ENCODE peak calls at places on chromosomes 7 and 10, in ten cellular contexts. One of them, this sample, is unnamed.

GRCh38 chr7:50684702-50685074 is 98.0 kb downstream of the GRB10 start:
- DNase-seq in fibroblast of the conjunctiva: no peak
- DNase-seq in mesenteric fat pad: no peak
- DNase-seq in skeletal muscle cell: no peak
- DNase-seq in T-cell: no peak
- DNase-seq in aorta: no peak
- DNase-seq in stimulated activated CD8-positive, alpha-beta memory T cell treated with anti-CD3 and anti-CD28 coated beads, Interleukin-12 subunit alpha, Interleukin-12 subunit beta, amount 100 ng/mL, for 4 hours: no peak
- DNase-seq in left ventricle myocardium inferior: no peak
- DNase-seq in stomach: no peak
- DNase-seq in effector CD4-positive, alpha-beta T cell: no peak
- DNase-seq in this sample: no peak

GRCh38 chr7:105760549-105761447 is 115.6 kb downstream of the ATXN7L1 start:
- DNase-seq in fibroblast of the conjunctiva: no peak
- DNase-seq in mesenteric fat pad: peak
- DNase-seq in skeletal muscle cell: no peak
- DNase-seq in T-cell: peak
- DNase-seq in aorta: no peak
- DNase-seq in stimulated activated CD8-positive, alpha-beta memory T cell treated with anti-CD3 and anti-CD28 coated beads, Interleukin-12 subunit alpha, Interleukin-12 subunit beta, amount 100 ng/mL, for 4 hours: no peak
- DNase-seq in left ventricle myocardium inferior: no peak
- DNase-seq in stomach: no peak
- DNase-seq in effector CD4-positive, alpha-beta T cell: peak
- DNase-seq in this sample: no peak

GRCh38 chr10:79318369-79318768 is 28.9 kb upstream of the PPIF start:
- DNase-seq in fibroblast of the conjunctiva: no peak
- DNase-seq in mesenteric fat pad: no peak
- DNase-seq in skeletal muscle cell: no peak
- DNase-seq in T-cell: no peak
- DNase-seq in aorta: peak
- DNase-seq in stimulated activated CD8-positive, alpha-beta memory T cell treated with anti-CD3 and anti-CD28 coated beads, Interleukin-12 subunit alpha, Interleukin-12 subunit beta, amount 100 ng/mL, for 4 hours: no peak
- DNase-seq in left ventricle myocardium inferior: no peak
- DNase-seq in stomach: no peak
- DNase-seq in effector CD4-positive, alpha-beta T cell: no peak
- DNase-seq in this sample: peak

GRCh38 chr7:68411742-68412141 is 1186.5 kb upstream of the AUTS2 start:
- DNase-seq in fibroblast of the conjunctiva: no peak
- DNase-seq in mesenteric fat pad: no peak
- DNase-seq in skeletal muscle cell: no peak
- DNase-seq in T-cell: no peak
- DNase-seq in aorta: no peak
- DNase-seq in stimulated activated CD8-positive, alpha-beta memory T cell treated with anti-CD3 and anti-CD28 coated beads, Interleukin-12 subunit alpha, Interleukin-12 subunit beta, amount 100 ng/mL, for 4 hours: no peak
- DNase-seq in left ventricle myocardium inferior: no peak
- DNase-seq in stomach: no peak
- DNase-seq in effector CD4-positive, alpha-beta T cell: no peak
- DNase-seq in this sample: no peak

GRCh38 chr10:78717200-78717599 is 351.6 kb upstream of the ZMIZ1 start:
- DNase-seq in fibroblast of the conjunctiva: no peak
- DNase-seq in mesenteric fat pad: peak
- DNase-seq in skeletal muscle cell: no peak
- DNase-seq in T-cell: no peak
- DNase-seq in aorta: peak
- DNase-seq in stimulated activated CD8-positive, alpha-beta memory T cell treated with anti-CD3 and anti-CD28 coated beads, Interleukin-12 subunit alpha, Interleukin-12 subunit beta, amount 100 ng/mL, for 4 hours: no peak
- DNase-seq in left ventricle myocardium inferior: peak
- DNase-seq in stomach: no peak
- DNase-seq in effector CD4-positive, alpha-beta T cell: no peak
- DNase-seq in this sample: no peak

GRCh38 chr7:9200666-9201065 is 767.3 kb downstream of the NXPH1 start:
- DNase-seq in fibroblast of the conjunctiva: no peak
- DNase-seq in mesenteric fat pad: no peak
- DNase-seq in skeletal muscle cell: no peak
- DNase-seq in T-cell: no peak
- DNase-seq in aorta: no peak
- DNase-seq in stimulated activated CD8-positive, alpha-beta memory T cell treated with anti-CD3 and anti-CD28 coated beads, Interleukin-12 subunit alpha, Interleukin-12 subunit beta, amount 100 ng/mL, for 4 hours: no peak
- DNase-seq in left ventricle myocardium inferior: no peak
- DNase-seq in stomach: no peak
- DNase-seq in effector CD4-positive, alpha-beta T cell: no peak
- DNase-seq in this sample: no peak

GRCh38 chr7:138842111-138842510 is 44.1 kb upstream of the ATP6V0A4 start:
- DNase-seq in fibroblast of the conjunctiva: peak
- DNase-seq in mesenteric fat pad: no peak
- DNase-seq in skeletal muscle cell: peak
- DNase-seq in T-cell: no peak
- DNase-seq in aorta: no peak
- DNase-seq in stimulated activated CD8-positive, alpha-beta memory T cell treated with anti-CD3 and anti-CD28 coated beads, Interleukin-12 subunit alpha, Interleukin-12 subunit beta, amount 100 ng/mL, for 4 hours: no peak
- DNase-seq in left ventricle myocardium inferior: no peak
- DNase-seq in stomach: no peak
- DNase-seq in effector CD4-positive, alpha-beta T cell: no peak
- DNase-seq in this sample: no peak

GRCh38 chr7:54705436-54705835 is 53.6 kb downstream of the SEC61G start:
- DNase-seq in fibroblast of the conjunctiva: peak
- DNase-seq in mesenteric fat pad: no peak
- DNase-seq in skeletal muscle cell: peak
- DNase-seq in T-cell: no peak
- DNase-seq in aorta: no peak
- DNase-seq in stimulated activated CD8-positive, alpha-beta memory T cell treated with anti-CD3 and anti-CD28 coated beads, Interleukin-12 subunit alpha, Interleukin-12 subunit beta, amount 100 ng/mL, for 4 hours: no peak
- DNase-seq in left ventricle myocardium inferior: no peak
- DNase-seq in stomach: no peak
- DNase-seq in effector CD4-positive, alpha-beta T cell: no peak
- DNase-seq in this sample: no peak

GRCh38 chr7:44150466-44150832 is 9.3 kb upstream of the MYL7 start:
- DNase-seq in fibroblast of the conjunctiva: no peak
- DNase-seq in mesenteric fat pad: peak
- DNase-seq in skeletal muscle cell: peak
- DNase-seq in T-cell: no peak
- DNase-seq in aorta: no peak
- DNase-seq in stimulated activated CD8-positive, alpha-beta memory T cell treated with anti-CD3 and anti-CD28 coated beads, Interleukin-12 subunit alpha, Interleukin-12 subunit beta, amount 100 ng/mL, for 4 hours: no peak
- DNase-seq in left ventricle myocardium inferior: no peak
- DNase-seq in stomach: no peak
- DNase-seq in effector CD4-positive, alpha-beta T cell: no peak
- DNase-seq in this sample: no peak

GRCh38 chr10:60646966-60647796 is 131.1 kb upstream of the CDK1 start:
- DNase-seq in fibroblast of the conjunctiva: peak
- DNase-seq in mesenteric fat pad: no peak
- DNase-seq in skeletal muscle cell: no peak
- DNase-seq in T-cell: no peak
- DNase-seq in aorta: no peak
- DNase-seq in stimulated activated CD8-positive, alpha-beta memory T cell treated with anti-CD3 and anti-CD28 coated beads, Interleukin-12 subunit alpha, Interleukin-12 subunit beta, amount 100 ng/mL, for 4 hours: no peak
- DNase-seq in left ventricle myocardium inferior: no peak
- DNase-seq in stomach: no peak
- DNase-seq in effector CD4-positive, alpha-beta T cell: peak
- DNase-seq in this sample: no peak

GRCh38 chr7:157854066-157854891 is 517.5 kb downstream of the DNAJB6 start:
- DNase-seq in fibroblast of the conjunctiva: no peak
- DNase-seq in mesenteric fat pad: no peak
- DNase-seq in skeletal muscle cell: no peak
- DNase-seq in T-cell: no peak
- DNase-seq in aorta: peak
- DNase-seq in stimulated activated CD8-positive, alpha-beta memory T cell treated with anti-CD3 and anti-CD28 coated beads, Interleukin-12 subunit alpha, Interleukin-12 subunit beta, amount 100 ng/mL, for 4 hours: no peak
- DNase-seq in left ventricle myocardium inferior: peak
- DNase-seq in stomach: peak
- DNase-seq in effector CD4-positive, alpha-beta T cell: no peak
- DNase-seq in this sample: peak

GRCh38 chr7:47580811-47581331 is 1.0 kb downstream of the TNS3 start:
- DNase-seq in fibroblast of the conjunctiva: no peak
- DNase-seq in mesenteric fat pad: no peak
- DNase-seq in skeletal muscle cell: no peak
- DNase-seq in T-cell: no peak
- DNase-seq in aorta: no peak
- DNase-seq in stimulated activated CD8-positive, alpha-beta memory T cell treated with anti-CD3 and anti-CD28 coated beads, Interleukin-12 subunit alpha, Interleukin-12 subunit beta, amount 100 ng/mL, for 4 hours: no peak
- DNase-seq in left ventricle myocardium inferior: no peak
- DNase-seq in stomach: no peak
- DNase-seq in effector CD4-positive, alpha-beta T cell: no peak
- DNase-seq in this sample: no peak

GRCh38 chr10:22334414-22335203 is 10.7 kb upstream of the SPAG6 start:
- DNase-seq in fibroblast of the conjunctiva: no peak
- DNase-seq in mesenteric fat pad: no peak
- DNase-seq in skeletal muscle cell: no peak
- DNase-seq in T-cell: no peak
- DNase-seq in aorta: peak
- DNase-seq in stimulated activated CD8-positive, alpha-beta memory T cell treated with anti-CD3 and anti-CD28 coated beads, Interleukin-12 subunit alpha, Interleukin-12 subunit beta, amount 100 ng/mL, for 4 hours: no peak
- DNase-seq in left ventricle myocardium inferior: no peak
- DNase-seq in stomach: no peak
- DNase-seq in effector CD4-positive, alpha-beta T cell: no peak
- DNase-seq in this sample: peak

GRCh38 chr10:77921395-77921794 is 5.2 kb downstream of the DLG5 start:
- DNase-seq in fibroblast of the conjunctiva: no peak
- DNase-seq in mesenteric fat pad: no peak
- DNase-seq in skeletal muscle cell: no peak
- DNase-seq in T-cell: no peak
- DNase-seq in aorta: no peak
- DNase-seq in stimulated activated CD8-positive, alpha-beta memory T cell treated with anti-CD3 and anti-CD28 coated beads, Interleukin-12 subunit alpha, Interleukin-12 subunit beta, amount 100 ng/mL, for 4 hours: no peak
- DNase-seq in left ventricle myocardium inferior: no peak
- DNase-seq in stomach: no peak
- DNase-seq in effector CD4-positive, alpha-beta T cell: no peak
- DNase-seq in this sample: no peak

GRCh38 chr10:15379043-15379442 is 8.0 kb upstream of the FAM171A1 start:
- DNase-seq in fibroblast of the conjunctiva: no peak
- DNase-seq in mesenteric fat pad: peak
- DNase-seq in skeletal muscle cell: no peak
- DNase-seq in T-cell: no peak
- DNase-seq in aorta: peak
- DNase-seq in stimulated activated CD8-positive, alpha-beta memory T cell treated with anti-CD3 and anti-CD28 coated beads, Interleukin-12 subunit alpha, Interleukin-12 subunit beta, amount 100 ng/mL, for 4 hours: no peak
- DNase-seq in left ventricle myocardium inferior: no peak
- DNase-seq in stomach: no peak
- DNase-seq in effector CD4-positive, alpha-beta T cell: no peak
- DNase-seq in this sample: no peak

GRCh38 chr10:60992661-60993060 is 48.7 kb upstream of the RHOBTB1 start:
- DNase-seq in fibroblast of the conjunctiva: no peak
- DNase-seq in mesenteric fat pad: no peak
- DNase-seq in skeletal muscle cell: no peak
- DNase-seq in T-cell: no peak
- DNase-seq in aorta: no peak
- DNase-seq in stimulated activated CD8-positive, alpha-beta memory T cell treated with anti-CD3 and anti-CD28 coated beads, Interleukin-12 subunit alpha, Interleukin-12 subunit beta, amount 100 ng/mL, for 4 hours: no peak
- DNase-seq in left ventricle myocardium inferior: no peak
- DNase-seq in stomach: no peak
- DNase-seq in effector CD4-positive, alpha-beta T cell: no peak
- DNase-seq in this sample: no peak

GRCh38 chr10:90969947-90970673 is 49.2 kb upstream of the ANKRD1 start:
- DNase-seq in fibroblast of the conjunctiva: peak
- DNase-seq in mesenteric fat pad: no peak
- DNase-seq in skeletal muscle cell: peak
- DNase-seq in T-cell: no peak
- DNase-seq in aorta: no peak
- DNase-seq in stimulated activated CD8-positive, alpha-beta memory T cell treated with anti-CD3 and anti-CD28 coated beads, Interleukin-12 subunit alpha, Interleukin-12 subunit beta, amount 100 ng/mL, for 4 hours: no peak
- DNase-seq in left ventricle myocardium inferior: no peak
- DNase-seq in stomach: no peak
- DNase-seq in effector CD4-positive, alpha-beta T cell: no peak
- DNase-seq in this sample: no peak

GRCh38 chr10:13859979-13860619 is 273.3 kb downstream of the PRPF18 start:
- DNase-seq in fibroblast of the conjunctiva: no peak
- DNase-seq in mesenteric fat pad: no peak
- DNase-seq in skeletal muscle cell: no peak
- DNase-seq in T-cell: no peak
- DNase-seq in aorta: no peak
- DNase-seq in stimulated activated CD8-positive, alpha-beta memory T cell treated with anti-CD3 and anti-CD28 coated beads, Interleukin-12 subunit alpha, Interleukin-12 subunit beta, amount 100 ng/mL, for 4 hours: no peak
- DNase-seq in left ventricle myocardium inferior: no peak
- DNase-seq in stomach: no peak
- DNase-seq in effector CD4-positive, alpha-beta T cell: no peak
- DNase-seq in this sample: no peak

GRCh38 chr7:88357794-88358533 is 51.3 kb upstream of the STEAP4 start:
- DNase-seq in fibroblast of the conjunctiva: no peak
- DNase-seq in mesenteric fat pad: no peak
- DNase-seq in skeletal muscle cell: no peak
- DNase-seq in T-cell: no peak
- DNase-seq in aorta: no peak
- DNase-seq in stimulated activated CD8-positive, alpha-beta memory T cell treated with anti-CD3 and anti-CD28 coated beads, Interleukin-12 subunit alpha, Interleukin-12 subunit beta, amount 100 ng/mL, for 4 hours: no peak
- DNase-seq in left ventricle myocardium inferior: no peak
- DNase-seq in stomach: no peak
- DNase-seq in effector CD4-positive, alpha-beta T cell: no peak
- DNase-seq in this sample: no peak

GRCh38 chr7:78225534-78225933 is 427.0 kb downstream of the PHTF2 start:
- DNase-seq in fibroblast of the conjunctiva: no peak
- DNase-seq in mesenteric fat pad: no peak
- DNase-seq in skeletal muscle cell: no peak
- DNase-seq in T-cell: no peak
- DNase-seq in aorta: no peak
- DNase-seq in stimulated activated CD8-positive, alpha-beta memory T cell treated with anti-CD3 and anti-CD28 coated beads, Interleukin-12 subunit alpha, Interleukin-12 subunit beta, amount 100 ng/mL, for 4 hours: no peak
- DNase-seq in left ventricle myocardium inferior: no peak
- DNase-seq in stomach: no peak
- DNase-seq in effector CD4-positive, alpha-beta T cell: no peak
- DNase-seq in this sample: no peak

GRCh38 chr10:132516771-132517725 is 20.5 kb upstream of the INPP5A start:
- DNase-seq in fibroblast of the conjunctiva: peak
- DNase-seq in mesenteric fat pad: peak
- DNase-seq in skeletal muscle cell: peak
- DNase-seq in T-cell: no peak
- DNase-seq in aorta: peak
- DNase-seq in stimulated activated CD8-positive, alpha-beta memory T cell treated with anti-CD3 and anti-CD28 coated beads, Interleukin-12 subunit alpha, Interleukin-12 subunit beta, amount 100 ng/mL, for 4 hours: no peak
- DNase-seq in left ventricle myocardium inferior: peak
- DNase-seq in stomach: peak
- DNase-seq in effector CD4-positive, alpha-beta T cell: no peak
- DNase-seq in this sample: peak

GRCh38 chr7:117071597-117071996 is 118.3 kb downstream of the ST7 start:
- DNase-seq in fibroblast of the conjunctiva: no peak
- DNase-seq in mesenteric fat pad: no peak
- DNase-seq in skeletal muscle cell: no peak
- DNase-seq in T-cell: no peak
- DNase-seq in aorta: no peak
- DNase-seq in stimulated activated CD8-positive, alpha-beta memory T cell treated with anti-CD3 and anti-CD28 coated beads, Interleukin-12 subunit alpha, Interleukin-12 subunit beta, amount 100 ng/mL, for 4 hours: no peak
- DNase-seq in left ventricle myocardium inferior: no peak
- DNase-seq in stomach: no peak
- DNase-seq in effector CD4-positive, alpha-beta T cell: no peak
- DNase-seq in this sample: no peak

GRCh38 chr10:110208614-110209398 is 1.4 kb downstream of the MXI1 start:
- DNase-seq in fibroblast of the conjunctiva: peak
- DNase-seq in mesenteric fat pad: no peak
- DNase-seq in skeletal muscle cell: no peak
- DNase-seq in T-cell: no peak
- DNase-seq in aorta: peak
- DNase-seq in stimulated activated CD8-positive, alpha-beta memory T cell treated with anti-CD3 and anti-CD28 coated beads, Interleukin-12 subunit alpha, Interleukin-12 subunit beta, amount 100 ng/mL, for 4 hours: no peak
- DNase-seq in left ventricle myocardium inferior: peak
- DNase-seq in stomach: peak
- DNase-seq in effector CD4-positive, alpha-beta T cell: peak
- DNase-seq in this sample: peak

GRCh38 chr10:44958196-44958896 is 1.3 kb upstream of the RASSF4 start:
- DNase-seq in fibroblast of the conjunctiva: no peak
- DNase-seq in mesenteric fat pad: peak
- DNase-seq in skeletal muscle cell: no peak
- DNase-seq in T-cell: no peak
- DNase-seq in aorta: no peak
- DNase-seq in stimulated activated CD8-positive, alpha-beta memory T cell treated with anti-CD3 and anti-CD28 coated beads, Interleukin-12 subunit alpha, Interleukin-12 subunit beta, amount 100 ng/mL, for 4 hours: no peak
- DNase-seq in left ventricle myocardium inferior: no peak
- DNase-seq in stomach: no peak
- DNase-seq in effector CD4-positive, alpha-beta T cell: no peak
- DNase-seq in this sample: no peak

GRCh38 chr7:2530076-2530967 is 10.7 kb downstream of the LFNG start:
- DNase-seq in fibroblast of the conjunctiva: no peak
- DNase-seq in mesenteric fat pad: no peak
- DNase-seq in skeletal muscle cell: no peak
- DNase-seq in T-cell: peak
- DNase-seq in aorta: no peak
- DNase-seq in stimulated activated CD8-positive, alpha-beta memory T cell treated with anti-CD3 and anti-CD28 coated beads, Interleukin-12 subunit alpha, Interleukin-12 subunit beta, amount 100 ng/mL, for 4 hours: peak
- DNase-seq in left ventricle myocardium inferior: peak
- DNase-seq in stomach: no peak
- DNase-seq in effector CD4-positive, alpha-beta T cell: peak
- DNase-seq in this sample: no peak

GRCh38 chr7:95905165-95905564 is 132.8 kb downstream of the DYNC1I1 start:
- DNase-seq in fibroblast of the conjunctiva: no peak
- DNase-seq in mesenteric fat pad: no peak
- DNase-seq in skeletal muscle cell: no peak
- DNase-seq in T-cell: no peak
- DNase-seq in aorta: no peak
- DNase-seq in stimulated activated CD8-positive, alpha-beta memory T cell treated with anti-CD3 and anti-CD28 coated beads, Interleukin-12 subunit alpha, Interleukin-12 subunit beta, amount 100 ng/mL, for 4 hours: no peak
- DNase-seq in left ventricle myocardium inferior: no peak
- DNase-seq in stomach: no peak
- DNase-seq in effector CD4-positive, alpha-beta T cell: no peak
- DNase-seq in this sample: no peak

GRCh38 chr10:119206603-119207366 is 586 bp upstream of the GRK5 start:
- DNase-seq in fibroblast of the conjunctiva: no peak
- DNase-seq in mesenteric fat pad: peak
- DNase-seq in skeletal muscle cell: no peak
- DNase-seq in T-cell: peak
- DNase-seq in aorta: peak
- DNase-seq in stimulated activated CD8-positive, alpha-beta memory T cell treated with anti-CD3 and anti-CD28 coated beads, Interleukin-12 subunit alpha, Interleukin-12 subunit beta, amount 100 ng/mL, for 4 hours: peak
- DNase-seq in left ventricle myocardium inferior: peak
- DNase-seq in stomach: peak
- DNase-seq in effector CD4-positive, alpha-beta T cell: peak
- DNase-seq in this sample: peak

GRCh38 chr10:16905304-16905703 is 88.1 kb upstream of the RSU1 start:
- DNase-seq in fibroblast of the conjunctiva: peak
- DNase-seq in mesenteric fat pad: no peak
- DNase-seq in skeletal muscle cell: peak
- DNase-seq in T-cell: no peak
- DNase-seq in aorta: no peak
- DNase-seq in stimulated activated CD8-positive, alpha-beta memory T cell treated with anti-CD3 and anti-CD28 coated beads, Interleukin-12 subunit alpha, Interleukin-12 subunit beta, amount 100 ng/mL, for 4 hours: no peak
- DNase-seq in left ventricle myocardium inferior: no peak
- DNase-seq in stomach: no peak
- DNase-seq in effector CD4-positive, alpha-beta T cell: no peak
- DNase-seq in this sample: no peak